ENCODE peak calls at places on chromosomes 7 and 10, in five cellular contexts. Q is cardiac muscle cell, B is NCI-H2081, D is NCI-H1417, F is T-helper 1 cell. I is an unnamed sample.

GRCh38 chr7:1447551-1448244 is 11.6 kb downstream of the MICALL2 start:
- DNase-seq in D (no peak), B (no peak), Q (no peak), F (no peak), I (no peak)

GRCh38 chr7:151695856-151696555 is 176.3 kb upstream of the RHEB start:
- DNase-seq in Q (no peak), F (no peak), B (peak; percentile 55), D (peak; percentile 87), I (peak; percentile 47)

GRCh38 chr10:71767420-71768035 is 5.8 kb downstream of the VSIR start:
- DNase-seq in F (no peak), D (no peak), B (no peak), Q (no peak), I (no peak)

GRCh38 chr10:51838506-51838905 is 139.1 kb upstream of the CSTF2T start:
- DNase-seq in D (no peak), F (no peak), Q (no peak), B (no peak), I (no peak)

GRCh38 chr7:12327922-12328321 is 75.7 kb downstream of the VWDE start:
- DNase-seq in D (no peak), F (no peak), Q (no peak), B (no peak), I (no peak)

GRCh38 chr10:10533417-10533816 is 484.3 kb upstream of the CELF2 start:
- DNase-seq in B (no peak), Q (no peak), F (no peak), D (no peak), I (no peak)

GRCh38 chr7:72709909-72710308 is 118.1 kb downstream of the TYW1B start:
- DNase-seq in Q (no peak), D (no peak), B (no peak), F (no peak), I (no peak)

GRCh38 chr10:60905580-60905979 is 38.4 kb downstream of the RHOBTB1 start:
- DNase-seq in F (no peak), B (no peak), D (no peak), Q (no peak), I (no peak)

GRCh38 chr7:115851291-115851690 is 179.3 kb downstream of the TFEC start:
- DNase-seq in F (no peak), Q (peak; percentile 9), D (peak; percentile 30), B (peak; percentile 68), I (peak; percentile 33)

GRCh38 chr10:103837370-103838094 is 17.8 kb downstream of the SH3PXD2A start:
- DNase-seq in F (no peak), Q (no peak), B (no peak), D (no peak), I (no peak)

GRCh38 chr7:24755541-24756416 is 1.5 kb downstream of the GSDME start:
- DNase-seq in B (no peak), D (no peak), F (no peak), Q (no peak), I (no peak)

GRCh38 chr10:47326306-47326926 is 4.2 kb downstream of the GDF2 start:
- DNase-seq in F (no peak), D (no peak), Q (no peak), B (no peak), I (no peak)

GRCh38 chr10:96255569-96256335 is 15.6 kb downstream of the BLNK start:
- DNase-seq in B (no peak), F (no peak), Q (no peak), D (no peak), I (no peak)

GRCh38 chr10:110985497-110986270 is 66.3 kb downstream of the SHOC2 start:
- DNase-seq in D (no peak), B (no peak), Q (no peak), F (no peak), I (no peak)

GRCh38 chr10:79930267-79930666 is 18.6 kb downstream of the SFTPD start:
- DNase-seq in D (no peak), F (no peak), B (no peak), Q (no peak), I (no peak)

GRCh38 chr10:54837479-54837878 is 36.4 kb upstream of the PCDH15 start:
- DNase-seq in F (no peak), Q (no peak), D (no peak), B (no peak), I (no peak)

GRCh38 chr7:137006293-137006692 is 137.8 kb downstream of the CHRM2 start:
- DNase-seq in Q (no peak), F (no peak), D (no peak), B (no peak), I (no peak)

GRCh38 chr7:929311-929711 is 25.2 kb downstream of the ADAP1 start:
- DNase-seq in B (no peak), D (no peak), Q (no peak), F (no peak), I (no peak)

GRCh38 chr7:106332186-106332585 is 47.4 kb upstream of the NAMPT start:
- DNase-seq in B (no peak), D (no peak), Q (no peak), F (no peak), I (no peak)

GRCh38 chr10:90047243-90047729 is 345.9 kb downstream of the KIF20B start:
- DNase-seq in F (no peak), B (no peak), Q (no peak), D (no peak), I (peak; percentile 44)

GRCh38 chr7:19969859-19970493 is 196.6 kb upstream of the TMEM196 start:
- DNase-seq in F (no peak), B (no peak), Q (no peak), D (no peak), I (no peak)

GRCh38 chr7:4143006-4143405 is 539.1 kb upstream of the FOXK1 start:
- DNase-seq in F (no peak), Q (no peak), D (no peak), B (no peak), I (no peak)

GRCh38 chr7:115094163-115094562 is 172.3 kb downstream of the MDFIC start:
- DNase-seq in Q (no peak), B (no peak), F (no peak), D (no peak), I (no peak)

GRCh38 chr7:152459724-152460251 is 24.0 kb upstream of the KMT2C start:
- DNase-seq in Q (peak; percentile 37), F (no peak), D (peak; percentile 70), B (peak; percentile 58), I (peak; percentile 26)

GRCh38 chr7:139066315-139066714 is 30.5 kb upstream of the ZC3HAV1L start:
- DNase-seq in Q (no peak), F (no peak), B (no peak), D (no peak), I (no peak)

GRCh38 chr7:32062150-32062549 is 8.1 kb downstream of the PDE1C start:
- DNase-seq in D (no peak), B (no peak), F (no peak), Q (peak; percentile 51), I (no peak)

GRCh38 chr10:5840314-5841307 is 27.4 kb upstream of the GDI2 start:
- DNase-seq in F (no peak), B (no peak), Q (peak; percentile 39), D (no peak), I (no peak)

GRCh38 chr10:60130130-60130579 is 223.8 kb upstream of the CCDC6 start:
- DNase-seq in B (no peak), F (no peak), D (no peak), Q (no peak), I (no peak)